ENCODE peak calls at places on chromosome 18, in four cellular contexts. U is stomach, K is fibroblast of mammary gland, F is uterus. B is an unnamed sample.

GRCh38 chr18:22177496-22177866 is 8.1 kb downstream of the GATA6 start:
- DNase-seq in F (no peak), U (no peak), K (no peak), B (no peak)

GRCh38 chr18:22556271-22556990 is 138.7 kb upstream of the CTAGE1 start:
- DNase-seq in F (peak), K (no peak), U (peak), B (no peak)

GRCh38 chr18:5447442-5447841 is 96.4 kb downstream of the EPB41L3 start:
- DNase-seq in F (no peak), K (no peak), U (no peak), B (no peak)

GRCh38 chr18:21112543-21113105 is 1.0 kb upstream of the ROCK1 start:
- DNase-seq in U (no peak), K (peak), F (no peak), B (no peak)

GRCh38 chr18:8696749-8697211 is 8.6 kb upstream of the MTCL1 start:
- DNase-seq in F (peak), K (peak), U (peak), B (peak)

GRCh38 chr18:24470022-24470618 is 9.7 kb downstream of the HRH4 start:
- DNase-seq in K (no peak), F (no peak), U (no peak), B (peak)

GRCh38 chr18:25262920-25263319 is 89.0 kb downstream of the ZNF521 start:
- DNase-seq in U (no peak), F (no peak), K (peak), B (no peak)

GRCh38 chr18:28113271-28114023 is 63.5 kb downstream of the CDH2 start:
- DNase-seq in U (no peak), F (no peak), K (no peak), B (no peak)

GRCh38 chr18:33901894-33902512 is 322.7 kb downstream of the NOL4 start:
- DNase-seq in U (no peak), F (no peak), K (no peak), B (no peak)

DNA sequence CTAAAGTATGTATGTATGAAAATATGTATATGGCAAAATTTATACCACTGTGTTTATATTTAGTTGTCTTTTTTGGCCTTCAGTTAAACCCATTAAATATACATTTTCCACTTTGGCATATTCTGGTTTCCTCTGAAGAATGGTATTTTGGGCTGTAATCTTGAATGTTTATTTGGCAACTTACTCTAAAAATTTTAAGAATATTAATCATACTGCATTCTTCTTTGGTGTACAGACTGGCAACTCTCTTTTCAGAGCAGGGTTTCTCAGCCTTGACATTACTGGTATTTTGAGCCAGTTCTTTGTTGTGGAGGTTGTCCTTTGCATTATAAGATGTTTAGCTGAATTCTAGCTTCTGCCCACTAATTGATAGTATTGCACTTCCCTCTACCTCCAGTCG is 28.0 kb upstream of the CCBE1 start:
- DNase-seq in K (no peak), F (no peak), U (no peak), B (no peak)
- H3K4me3 ChIP-seq in K (no peak), F (no peak), U (no peak), B (no peak)

GRCh38 chr18:70464343-70465114 is 175.7 kb downstream of the SOCS6 start:
- DNase-seq in F (peak), U (peak), K (peak), B (peak)
- TF ChIP-seq CTCF in F (no peak), U (no peak), K (peak), B (peak)

GRCh38 chr18:32353257-32353656 is 117.4 kb downstream of the GAREM1 start:
- DNase-seq in U (no peak), K (no peak), F (no peak), B (no peak)

GRCh38 chr18:32346667-32347066 is 124.0 kb downstream of the GAREM1 start:
- DNase-seq in K (no peak), U (no peak), F (no peak), B (no peak)

GRCh38 chr18:32351014-32351413 is 119.7 kb downstream of the GAREM1 start:
- DNase-seq in K (peak), U (no peak), F (no peak), B (no peak)

GRCh38 chr18:32349728-32350395 is 120.8 kb downstream of the GAREM1 start:
- DNase-seq in F (peak), U (peak), K (peak), B (no peak)
- H3K4me3 ChIP-seq in F (no peak), U (no peak), K (peak), B (no peak)

DNA sequence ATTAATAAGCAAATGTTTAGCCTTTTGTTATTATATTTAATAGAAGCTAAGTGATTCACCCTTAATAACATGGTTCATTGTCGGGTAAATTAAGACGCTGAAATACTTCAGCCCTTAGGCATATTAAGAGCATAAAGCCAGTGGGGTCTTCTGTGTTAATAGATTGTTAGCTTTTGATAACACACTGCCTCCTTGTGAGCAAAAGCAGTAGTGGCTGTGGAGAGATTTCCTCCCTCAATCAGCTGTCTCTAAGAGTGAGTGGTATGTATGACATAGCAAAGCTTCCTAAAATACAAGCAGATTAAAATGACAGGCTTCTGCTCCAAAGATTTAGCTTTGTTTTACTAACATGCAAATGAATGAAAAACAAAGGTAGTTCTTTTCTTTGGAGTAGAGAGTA is 143.7 kb upstream of the SYT4 start:
- DNase-seq in F (no peak), U (no peak), K (no peak), B (peak)
- TF ChIP-seq CTCF in F (no peak), U (no peak), K (peak), B (peak)

DNA sequence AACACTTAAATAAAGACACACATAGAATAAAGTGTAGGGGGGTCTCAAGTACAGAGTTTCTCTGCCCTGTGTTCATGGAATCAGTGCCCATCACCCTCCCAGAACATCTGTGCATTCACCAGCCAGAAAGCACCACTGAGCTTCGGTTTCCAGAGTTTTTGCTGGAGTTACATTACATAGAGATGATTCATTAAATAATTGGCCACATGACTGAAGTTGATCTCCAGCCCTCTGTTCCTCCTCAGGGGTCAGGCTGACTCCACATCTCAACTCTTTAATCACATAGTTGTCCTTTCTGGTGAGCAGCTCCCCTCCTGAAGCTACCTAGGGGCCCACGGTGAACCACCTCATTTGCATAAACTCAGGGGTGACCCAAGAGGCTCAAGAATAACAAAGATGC is 129.8 kb downstream of the METTL4 start:
- DNase-seq in F (no peak), U (no peak), K (peak), B (no peak)
- H3K4me3 ChIP-seq in F (no peak), U (no peak), K (no peak), B (no peak)

GRCh38 chr18:36335476-36336279 is 38.2 kb downstream of the FHOD3 start:
- DNase-seq in K (peak), F (no peak), U (no peak), B (no peak)
- TF ChIP-seq CTCF in K (peak), F (no peak), U (no peak), B (no peak)

DNA sequence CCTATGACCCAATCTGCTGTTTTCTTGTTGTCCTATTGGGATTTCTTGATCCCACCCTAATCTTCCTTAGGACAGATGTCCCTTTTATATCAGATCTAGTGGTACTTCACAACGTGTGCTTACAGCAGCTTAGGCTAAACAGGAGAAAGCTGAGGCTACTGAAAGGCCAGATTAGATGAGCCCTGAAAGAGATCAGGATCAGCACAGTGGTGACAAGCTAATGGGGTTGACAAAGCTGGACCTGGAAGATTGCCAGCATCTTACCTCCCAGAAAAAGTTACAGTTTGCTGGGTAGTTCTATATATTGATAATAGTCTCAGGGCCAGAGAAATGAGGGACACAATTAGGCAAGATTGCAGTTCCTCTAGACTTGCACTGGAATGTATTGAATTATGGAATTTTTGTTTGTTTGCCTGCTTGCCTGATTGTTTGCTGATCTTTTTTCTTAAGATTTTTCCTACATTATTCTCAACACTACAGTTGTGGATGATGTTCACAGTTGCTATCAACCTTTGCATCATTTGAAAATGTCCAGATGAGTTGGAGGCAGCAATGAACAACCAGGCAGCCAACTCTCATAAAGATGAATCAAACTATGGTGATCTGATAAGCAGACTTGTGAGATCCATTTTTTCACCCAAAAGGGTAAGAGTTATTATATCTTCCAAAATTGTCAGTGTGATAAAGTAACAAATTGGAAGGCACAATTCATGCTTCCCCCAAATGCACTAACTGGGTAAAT is 49.1 kb upstream of the PIK3C3 start:
- DNase-seq in K (no peak), F (no peak), U (no peak), B (peak)
- H3K4me3 ChIP-seq in K (no peak), F (no peak), U (no peak), B (peak)

GRCh38 chr18:12737243-12737902 is 34.5 kb downstream of the PSMG2 start:
- DNase-seq in K (no peak), U (no peak), F (no peak), B (no peak)
- TF ChIP-seq CTCF in K (no peak), U (no peak), F (no peak), B (no peak)

GRCh38 chr18:3666526-3667254 is 216.7 kb downstream of the TGIF1 start:
- DNase-seq in U (no peak), K (no peak), F (no peak), B (no peak)

GRCh38 chr18:3665780-3666525 is 216.0 kb downstream of the TGIF1 start:
- DNase-seq in U (peak), K (peak), F (peak), B (peak)

GRCh38 chr18:3663870-3664512 is 214.0 kb downstream of the TGIF1 start:
- DNase-seq in F (no peak), U (no peak), K (no peak), B (no peak)

GRCh38 chr18:3664563-3665178 is 214.7 kb downstream of the TGIF1 start:
- DNase-seq in K (no peak), U (no peak), F (no peak), B (no peak)

GRCh38 chr18:3665187-3665586 is 215.2 kb downstream of the TGIF1 start:
- DNase-seq in K (no peak), U (no peak), F (no peak), B (no peak)
- H3K4me3 ChIP-seq in K (no peak), U (no peak), F (no peak), B (no peak)

B was measured in WERI-Rb-1.